ENCODE peak calls at places on chromosomes 12 and 14, in nine cellular contexts. N is HFF-Myc; U is EH; A is HTR-8/SVneo; F is stimulated activated CD8-positive, alpha-beta memory T cell treated with anti-CD3 and anti-CD28 coated beads, Interleukin-15, amount 100 ng/mL, for 24 hours; I is stimulated activated naive CD4-positive, alpha-beta T cell; W is activated B cell treated with CpG ODN at 0.5 μM for 24 hours; H is NCI-H82; S is nucleus accumbens. K is an unnamed sample.

GRCh38 chr14:69876221-69876847 is 2.9 kb upstream of the SMOC1 start:
- DNase-seq in N (no peak), U (no peak), A (no peak), F (no peak), I (no peak), W (no peak), H (no peak), S (no peak), K (no peak)

GRCh38 chr12:15540025-15540424 is 217.7 kb downstream of the PTPRO start:
- DNase-seq in N (no peak), U (no peak), A (no peak), F (no peak), I (no peak), W (no peak), H (no peak), S (no peak), K (no peak)

GRCh38 chr12:52204095-52204930 is 12.5 kb upstream of the KRT80 start:
- DNase-seq in N (no peak), U (peak; percentile 65), A (no peak), F (no peak), I (no peak), W (no peak), H (no peak), S (no peak), K (no peak)

GRCh38 chr12:75042125-75042524 is 167.5 kb downstream of the KCNC2 start:
- DNase-seq in N (no peak), U (no peak), A (no peak), F (no peak), I (no peak), W (no peak), H (peak; percentile 62), S (no peak), K (no peak)

GRCh38 chr14:68510201-68510600 is 282.7 kb downstream of the ZFP36L1 start:
- DNase-seq in N (peak; percentile 94), U (peak; percentile 95), A (no peak), F (no peak), I (no peak), W (no peak), H (no peak), S (no peak), K (no peak)

GRCh38 chr14:70881549-70882174 is 25.6 kb upstream of the PCNX1 start:
- DNase-seq in N (no peak), U (no peak), A (no peak), F (no peak), I (no peak), W (no peak), H (no peak), S (no peak), K (no peak)

GRCh38 chr12:38711055-38711454 is 194.3 kb downstream of the CPNE8 start:
- DNase-seq in N (no peak), U (no peak), A (no peak), F (no peak), I (no peak), W (no peak), H (no peak), S (no peak), K (no peak)

GRCh38 chr12:64696065-64696741 is 63.0 kb downstream of the GNS start:
- DNase-seq in N (no peak), U (peak; percentile 45), A (no peak), F (no peak), I (no peak), W (no peak), H (peak; percentile 34), S (no peak), K (no peak)

GRCh38 chr12:61487728-61488127 is 772.5 kb upstream of the USP15 start:
- DNase-seq in N (no peak), U (no peak), A (no peak), F (no peak), I (no peak), W (no peak), H (peak; percentile 6), S (no peak), K (no peak)

GRCh38 chr12:123608192-123608591 is 6.3 kb downstream of the DDX55 start:
- DNase-seq in N (no peak), U (no peak), A (no peak), F (no peak), I (no peak), W (no peak), H (peak; percentile 87), S (no peak), K (no peak)

GRCh38 chr12:53623526-53623925 is 2.7 kb downstream of the ATF7 start:
- DNase-seq in N (no peak), U (peak; percentile 59), A (no peak), F (no peak), I (no peak), W (no peak), H (no peak), S (no peak), K (no peak)

GRCh38 chr12:80935076-80935475 is 2.7 kb downstream of the LIN7A start:
- DNase-seq in N (no peak), U (no peak), A (no peak), F (no peak), I (no peak), W (no peak), H (peak; percentile 16), S (no peak), K (no peak)

GRCh38 chr14:101221549-101222160 is 318.1 kb upstream of the RTL1 start:
- DNase-seq in N (no peak), U (no peak), A (no peak), F (no peak), I (no peak), W (no peak), H (no peak), S (no peak), K (no peak)

GRCh38 chr14:24279301-24280186 is 8.1 kb upstream of the RABGGTA start:
- DNase-seq in N (no peak), U (peak; percentile 24), A (no peak), F (no peak), I (peak; percentile 16), W (peak; percentile 54), H (no peak), S (peak; percentile 28), K (peak; percentile 42)

GRCh38 chr14:100472094-100472455 is 115.1 kb downstream of the BEGAIN start:
- DNase-seq in N (no peak), U (no peak), A (no peak), F (no peak), I (no peak), W (no peak), H (no peak), S (no peak), K (no peak)

GRCh38 chr12:121175383-121176119 is 34.4 kb upstream of the P2RX4 start:
- DNase-seq in N (no peak), U (peak; percentile 54), A (no peak), F (no peak), I (no peak), W (no peak), H (no peak), S (no peak), K (no peak)

GRCh38 chr14:61894452-61895077 is 132.3 kb downstream of the SNAPC1 start:
- DNase-seq in N (peak; percentile 29), U (peak; percentile 77), A (peak; percentile 97), F (peak; percentile 26), I (peak; percentile 17), W (peak; percentile 30), H (peak; percentile 87), S (peak; percentile 1), K (peak; percentile 17)